ENCODE peak calls at places on chromosomes 5 and 9, in four cellular contexts. E, B, Y and L are unnamed samples.

GRCh38 chr5:134464988-134465855 is 53.5 kb upstream of the CDKN2AIPNL start:
- DNase-seq in B (no peak), E (no peak), Y (no peak), L (no peak)

GRCh38 chr5:10220253-10220652 is 29.4 kb downstream of the ATPSCKMT start:
- DNase-seq in E (no peak), B (no peak), Y (no peak), L (no peak)

GRCh38 chr9:73667749-73668148 is 516.1 kb downstream of the ANXA1 start:
- DNase-seq in Y (no peak), E (peak; percentile 8), B (no peak), L (no peak)

GRCh38 chr5:179080724-179081123 is 20.6 kb downstream of the ZNF354C start:
- DNase-seq in B (no peak), Y (no peak), E (no peak), L (no peak)

GRCh38 chr9:98908897-98909634 is 34.6 kb upstream of the COL15A1 start:
- DNase-seq in B (no peak), Y (no peak), E (peak; percentile 76), L (no peak)

GRCh38 chr5:168648576-168648975 is 69.4 kb upstream of the PANK3 start:
- DNase-seq in E (no peak), Y (no peak), B (no peak), L (no peak)

GRCh38 chr5:102231693-102232619 is 64.1 kb downstream of the SLCO4C1 start:
- DNase-seq in B (no peak), E (no peak), Y (no peak), L (no peak)

GRCh38 chr9:100590481-100590880 is 12.6 kb downstream of the CAVIN4 start:
- DNase-seq in B (no peak), E (peak; percentile 84), Y (no peak), L (no peak)

GRCh38 chr9:96420468-96421219 is 2.5 kb upstream of the ZNF367 start:
- DNase-seq in B (peak; percentile 36), Y (no peak), E (peak; percentile 97), L (no peak)

GRCh38 chr9:132669636-132670358 is at the start of gene DDX31:
- DNase-seq in E (peak; percentile 82), Y (peak; percentile 79), B (peak; percentile 90), L (peak; percentile 83)

GRCh38 chr9:100281676-100282387 is 70.9 kb downstream of the TEX10 start:
- DNase-seq in Y (no peak), B (no peak), E (no peak), L (no peak)

GRCh38 chr5:150075806-150076205 is 10.5 kb downstream of the CSF1R start:
- DNase-seq in B (peak; percentile 8), E (no peak), Y (no peak), L (peak; percentile 16)

GRCh38 chr5:141787376-141787775 is 90.8 kb downstream of the PCDH1 start:
- DNase-seq in B (no peak), Y (no peak), E (peak; percentile 17), L (no peak)

GRCh38 chr5:139104577-139105271 is 93.4 kb downstream of the SIL1 start:
- DNase-seq in E (peak; percentile 96), Y (no peak), B (no peak), L (no peak)